ENCODE peak calls at places on chromosomes 1 and 21, in eight cellular contexts. T is fibroblast of lung, G is mammary epithelial cell, U is PC-3, V is GM23248, B is DND-41, L is astrocyte, Z is K562. E is an unnamed sample.

GRCh38 chr1:219109424-219110018 is 64.2 kb upstream of the LYPLAL1 start:
- DNase-seq in Z (no peak), U (no peak), B (no peak), V (no peak), T (no peak), G (no peak), L (no peak), E (no peak)

GRCh38 chr1:10360045-10360444 is 38.8 kb upstream of the PGD start:
- DNase-seq in G (no peak), Z (no peak), V (no peak), T (no peak), B (no peak), U (no peak), L (no peak), E (no peak)

GRCh38 chr1:12438349-12438924 is 179.6 kb downstream of the DHRS3 start:
- DNase-seq in B (peak), L (peak), Z (no peak), V (peak), U (peak), G (peak), T (no peak), E (no peak)

GRCh38 chr1:39110325-39110851 is 84.2 kb downstream of the NDUFS5 start:
- DNase-seq in V (peak), G (peak), T (peak), U (no peak), Z (no peak), L (peak), B (no peak), E (peak)

GRCh38 chr1:8382608-8383525 is 65.0 kb downstream of the SLC45A1 start:
- DNase-seq in U (no peak), B (no peak), T (no peak), G (no peak), L (no peak), Z (no peak), V (no peak), E (no peak)

GRCh38 chr1:115771847-115772457 is 3.4 kb upstream of the CASQ2 start:
- DNase-seq in L (peak), B (peak), V (peak), Z (peak), U (peak), G (peak), T (peak), E (peak)

GRCh38 chr1:97145321-97145956 is 423.9 kb downstream of the PTBP2 start:
- DNase-seq in B (no peak), G (peak), U (no peak), V (peak), T (peak), Z (no peak), L (peak), E (peak)

GRCh38 chr1:234776256-234776874 is 166.4 kb upstream of the IRF2BP2 start:
- DNase-seq in G (no peak), U (no peak), L (no peak), V (no peak), B (no peak), Z (no peak), T (no peak), E (peak)

GRCh38 chr1:172955161-172955821 is 95.5 kb downstream of the TNFSF18 start:
- DNase-seq in L (peak), T (peak), V (peak), U (peak), B (no peak), G (no peak), Z (no peak), E (peak)

GRCh38 chr1:230124187-230125128 is 57.4 kb downstream of the GALNT2 start:
- DNase-seq in Z (no peak), B (peak), V (no peak), U (no peak), G (no peak), T (peak), L (peak), E (no peak)

GRCh38 chr1:176774224-176774623 is 311.2 kb downstream of the PAPPA2 start:
- DNase-seq in L (no peak), G (no peak), B (no peak), Z (no peak), V (no peak), T (no peak), U (no peak), E (no peak)

GRCh38 chr21:41570791-41571355 is 62.9 kb upstream of the TMPRSS2 start:
- DNase-seq in U (no peak), V (no peak), L (no peak), T (no peak), G (no peak), B (no peak), Z (no peak), E (no peak)

GRCh38 chr1:84008631-84009030 is 9.7 kb upstream of the TTLL7 start:
- DNase-seq in G (peak), V (no peak), T (no peak), L (no peak), Z (no peak), U (no peak), B (no peak), E (no peak)

GRCh38 chr1:1510912-1511532 is 940 bp upstream of the ATAD3A start:
- DNase-seq in L (peak), B (no peak), G (peak), T (no peak), V (peak), Z (peak), U (peak), E (peak)

GRCh38 chr1:55039342-55040082 is at the start of gene PCSK9:
- DNase-seq in U (peak), L (peak), Z (peak), T (peak), B (no peak), G (peak), V (peak), E (peak)

GRCh38 chr1:94408104-94408503 is 10.1 kb upstream of the ABCD3 start:
- DNase-seq in L (no peak), B (no peak), Z (no peak), V (no peak), T (no peak), G (no peak), U (no peak), E (no peak)

GRCh38 chr1:180424848-180425457 is 77.4 kb downstream of the ACBD6 start:
- DNase-seq in V (no peak), G (no peak), Z (no peak), B (no peak), U (no peak), L (no peak), T (no peak), E (peak)

GRCh38 chr1:174397261-174397660 is 50.5 kb upstream of the GPR52 start:
- DNase-seq in U (no peak), T (no peak), B (no peak), L (peak), V (no peak), G (peak), Z (no peak), E (no peak)

GRCh38 chr1:155295183-155295941 is 5.9 kb downstream of the PKLR start:
- DNase-seq in T (no peak), B (no peak), V (no peak), L (no peak), G (no peak), U (no peak), Z (no peak), E (no peak)
- TF ChIP-seq EZH2 in T (peak), B (no peak), V (peak), L (peak), G (no peak), U (no peak), Z (no peak), E (no peak)

DNA sequence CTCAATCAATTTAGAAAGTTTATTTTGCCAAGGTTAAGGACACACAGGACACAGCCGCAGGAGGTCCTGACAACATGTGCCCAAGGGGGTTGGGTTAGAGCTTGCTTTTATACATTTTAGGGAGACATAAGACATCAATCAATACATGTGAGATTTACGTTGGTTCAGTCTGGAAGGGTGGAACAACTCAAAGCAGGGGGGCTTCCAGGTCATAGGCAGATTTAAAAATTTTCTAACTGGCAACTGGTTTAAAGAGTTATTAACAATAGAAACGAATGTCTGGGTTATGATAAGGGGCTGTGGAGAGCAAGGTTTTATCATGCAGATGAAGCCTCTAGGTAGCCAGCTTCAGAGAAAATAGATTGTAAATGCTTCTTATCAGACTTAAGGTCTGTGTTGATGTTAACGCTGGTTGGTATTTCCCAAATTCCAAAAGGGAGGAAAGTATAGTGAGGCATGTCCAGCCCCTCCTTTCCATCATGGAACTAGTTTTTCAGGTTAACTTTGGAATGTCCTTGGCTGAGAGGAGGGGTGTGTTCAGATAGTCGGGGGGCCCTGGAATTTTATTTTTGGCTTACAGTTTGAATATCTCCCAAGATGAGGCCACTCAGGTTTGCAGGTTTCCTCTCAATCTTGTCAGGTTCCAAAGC is 31.0 kb upstream of the TGFBR3 start:
- DNase-seq in V (no peak), T (no peak), U (no peak), L (no peak), B (no peak), Z (no peak), G (no peak), E (no peak)
- H3K4me3 ChIP-seq in V (no peak), T (no peak), U (no peak), L (no peak), B (no peak), Z (no peak), G (no peak), E (no peak)

DNA sequence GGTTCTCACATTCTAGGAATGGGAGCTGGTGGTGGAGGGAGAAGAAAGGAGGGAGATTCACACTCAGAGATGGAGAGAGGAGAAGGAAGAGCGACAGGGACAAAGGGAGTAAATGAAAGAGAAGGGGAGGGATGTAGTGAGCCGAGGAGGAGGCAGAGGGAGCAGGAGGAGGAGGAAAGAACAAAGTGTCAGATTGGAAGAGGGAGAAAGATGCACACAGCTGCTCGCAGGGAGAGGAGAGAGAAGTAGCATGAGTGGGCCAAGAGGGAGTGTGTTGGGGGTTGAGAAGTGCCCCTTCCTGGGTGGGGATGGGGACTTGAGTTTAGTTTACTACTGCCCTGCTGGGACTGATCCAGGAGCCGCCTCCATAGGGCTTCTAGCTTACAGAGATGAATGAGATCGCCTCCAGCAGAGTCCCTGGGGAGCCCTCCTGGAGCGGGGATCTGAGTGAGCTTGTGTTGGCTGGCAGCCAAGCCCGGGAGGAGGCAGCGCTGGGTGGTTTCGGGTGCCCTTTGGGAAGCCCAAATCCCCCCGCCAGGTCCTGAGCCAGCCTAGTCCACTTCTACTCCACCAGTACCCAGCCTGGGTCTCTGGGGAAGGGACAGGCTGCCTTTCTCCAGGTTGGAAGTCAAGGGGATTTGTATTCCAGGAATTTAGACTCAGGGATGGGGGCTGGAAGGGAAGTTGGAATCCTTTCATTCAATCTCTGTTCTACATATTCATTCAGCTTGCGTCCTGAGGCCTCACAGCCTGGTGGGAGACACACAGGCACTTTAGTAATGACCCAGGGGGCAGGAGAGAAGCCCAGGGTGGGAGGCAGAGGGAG is 20.9 kb downstream of the PTPRU start:
- DNase-seq in B (peak), V (peak), L (peak), U (no peak), T (peak), Z (no peak), G (peak), E (peak)
- TF ChIP-seq EZH2 in B (no peak), V (no peak), L (no peak), U (no peak), T (no peak), Z (no peak), G (no peak), E (no peak)

DNA sequence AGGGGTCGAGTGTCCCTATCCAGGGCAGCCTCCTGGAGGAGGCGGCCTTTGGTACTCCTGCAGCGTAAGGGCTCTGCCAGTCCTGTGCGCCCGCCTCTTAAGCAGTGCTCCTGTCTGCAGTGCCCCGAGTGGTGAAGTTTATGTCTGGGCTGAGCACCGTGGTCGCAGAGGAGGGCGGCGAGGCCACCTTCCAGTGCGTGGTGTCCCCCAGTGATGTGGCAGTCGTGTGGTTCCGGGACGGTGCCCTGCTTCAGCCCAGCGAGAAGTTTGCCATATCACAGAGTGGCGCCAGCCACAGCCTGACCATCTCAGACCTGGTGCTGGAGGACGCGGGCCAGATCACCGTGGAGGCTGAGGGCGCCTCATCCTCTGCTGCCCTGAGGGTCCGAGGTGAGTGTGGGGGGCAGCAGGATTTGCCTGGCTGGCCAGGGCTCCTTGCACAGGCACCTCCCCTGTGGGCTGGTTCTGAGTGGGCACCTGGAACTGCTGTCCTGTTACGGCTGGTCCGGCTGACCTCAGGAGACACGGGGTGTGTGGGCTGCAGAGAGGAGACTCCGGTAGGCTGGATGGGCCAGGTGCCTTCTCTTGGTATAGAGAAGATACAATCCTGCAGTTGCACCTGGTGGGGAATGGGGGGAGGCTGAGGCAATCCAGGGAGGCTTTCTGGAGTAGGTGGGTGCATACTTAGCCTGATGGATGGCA is 66.8 kb downstream of the OBSCN start:
- DNase-seq in V (no peak), Z (no peak), L (no peak), B (no peak), U (no peak), T (no peak), G (no peak), E (no peak)
- H3K4me3 ChIP-seq in V (peak), Z (peak), L (no peak), B (no peak), U (peak), T (peak), G (no peak), E (no peak)

GRCh38 chr1:206909167-206909882 is 12.1 kb downstream of the IL24 start:
- DNase-seq in G (peak), Z (peak), V (peak), B (no peak), U (peak), T (no peak), L (no peak), E (no peak)
- TF ChIP-seq EZH2 in G (no peak), Z (no peak), V (no peak), B (no peak), U (no peak), T (no peak), L (peak), E (peak)

GRCh38 chr1:159171254-159171687 is at the start of gene CADM3:
- DNase-seq in Z (no peak), B (no peak), L (no peak), U (no peak), G (no peak), T (no peak), V (no peak), E (no peak)
- H3K4me3 ChIP-seq in Z (no peak), B (no peak), L (peak), U (no peak), G (no peak), T (no peak), V (no peak), E (peak)

DNA sequence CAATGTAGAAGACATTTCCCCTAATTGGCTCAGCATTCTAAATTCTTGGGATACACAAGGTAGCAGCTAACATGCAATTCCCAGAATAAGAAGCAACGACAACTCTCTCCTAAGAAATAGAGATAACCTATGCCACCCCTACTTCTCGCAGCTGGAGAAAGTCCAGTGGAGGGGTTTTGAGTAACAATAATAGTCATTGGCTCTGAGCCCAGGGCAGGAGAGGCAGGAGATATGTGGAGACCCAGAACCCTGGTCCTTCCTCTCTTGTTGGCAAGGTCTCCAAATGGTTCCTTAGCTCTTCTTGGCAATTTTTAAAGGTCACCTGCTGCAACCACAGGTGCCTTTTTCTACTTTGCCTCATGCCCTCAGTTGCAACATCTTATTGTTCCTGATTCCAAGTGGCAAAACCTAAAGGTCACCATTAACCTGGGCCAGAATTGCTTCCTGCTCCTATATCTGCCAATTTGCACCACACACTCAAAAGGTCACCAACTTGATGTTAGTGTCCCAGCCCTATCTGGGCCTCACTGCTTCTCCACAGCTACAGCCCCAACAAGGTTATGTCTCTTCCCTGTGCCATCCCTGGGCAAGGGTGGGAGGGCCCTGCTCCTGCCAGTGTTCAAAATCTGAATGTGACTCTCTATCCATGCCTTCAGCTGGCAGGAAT is 36.7 kb downstream of the TBX15 start:
- DNase-seq in L (no peak), T (no peak), G (no peak), Z (no peak), U (no peak), V (no peak), B (no peak), E (no peak)
- TF ChIP-seq EZH2 in L (no peak), T (no peak), G (no peak), Z (no peak), U (no peak), V (no peak), B (no peak), E (no peak)

GRCh38 chr1:160282807-160283206 is 2.1 kb downstream of the PEX19 start:
- DNase-seq in L (no peak), B (no peak), T (no peak), G (no peak), U (no peak), V (no peak), Z (no peak), E (no peak)
- H3K4me3 ChIP-seq in L (no peak), B (no peak), T (no peak), G (no peak), U (no peak), V (no peak), Z (no peak), E (no peak)

E was measured in A673.